ENCODE peak calls at places on chromosomes 5 and 9, in nine cellular contexts. E is brain microvascular endothelial cell; W is CD8-positive, alpha-beta T cell; H is transverse colon; J is right atrium auricular region; Q is cardiac muscle cell; X is GM12865; Y is pancreas; U is fibroblast of mammary gland. M is an unnamed sample.

GRCh38 chr9:137448569-137448962 is 7.4 kb upstream of the ENTPD8 start:
- DNase-seq in E (no peak), W (no peak), H (no peak), J (no peak), Q (no peak), X (no peak), Y (no peak), U (no peak), M (no peak)

GRCh38 chr5:103271570-103272289 is 13.2 kb downstream of the MACIR start:
- DNase-seq in E (no peak), W (no peak), H (no peak), J (no peak), Q (no peak), X (no peak), Y (peak; percentile 69), U (peak; percentile 19), M (no peak)

GRCh38 chr5:151676719-151677118 is 10.0 kb downstream of the SPARC start:
- DNase-seq in E (no peak), W (no peak), H (no peak), J (no peak), Q (no peak), X (no peak), Y (no peak), U (no peak), M (no peak)

GRCh38 chr5:128259530-128260145 is 176.1 kb downstream of the SLC12A2 start:
- DNase-seq in E (no peak), W (no peak), H (no peak), J (no peak), Q (no peak), X (no peak), Y (no peak), U (peak; percentile 25), M (no peak)

GRCh38 chr9:110742741-110743371 is 74.3 kb downstream of the MUSK start:
- DNase-seq in E (peak; percentile 74), W (no peak), H (no peak), J (no peak), Q (no peak), X (no peak), Y (no peak), U (peak; percentile 93), M (no peak)

GRCh38 chr5:32311404-32312193 is 1.1 kb downstream of the MTMR12 start:
- DNase-seq in E (no peak), W (no peak), H (no peak), J (no peak), Q (no peak), X (peak; percentile 46), Y (no peak), U (peak; percentile 37), M (no peak)

GRCh38 chr5:1880377-1881272 is 2.1 kb downstream of the IRX4 start:
- DNase-seq in E (no peak), W (no peak), H (no peak), J (no peak), Q (no peak), X (no peak), Y (no peak), U (no peak), M (no peak)

GRCh38 chr5:30765227-30765626 is 428.3 kb upstream of the CDH6 start:
- DNase-seq in E (peak; percentile 88), W (no peak), H (no peak), J (no peak), Q (no peak), X (no peak), Y (no peak), U (no peak), M (no peak)

GRCh38 chr5:90898330-90899013 is 339.9 kb downstream of the ADGRV1 start:
- DNase-seq in E (no peak), W (no peak), H (no peak), J (no peak), Q (no peak), X (no peak), Y (no peak), U (peak; percentile 53), M (no peak)

GRCh38 chr5:134226441-134227192 is 744 bp upstream of the PPP2CA start:
- DNase-seq in E (no peak), W (peak; percentile 93), H (peak; percentile 91), J (no peak), Q (no peak), X (peak; percentile 67), Y (no peak), U (no peak), M (no peak)

GRCh38 chr5:143922718-143923117 is 110.8 kb downstream of the HMHB1 start:
- DNase-seq in E (peak; percentile 53), W (no peak), H (no peak), J (no peak), Q (no peak), X (peak; percentile 18), Y (no peak), U (peak; percentile 92), M (peak; percentile 66)

GRCh38 chr9:137006116-137007003 is 10.0 kb upstream of the CLIC3 start:
- DNase-seq in E (no peak), W (no peak), H (no peak), J (no peak), Q (no peak), X (no peak), Y (no peak), U (peak; percentile 51), M (no peak)

GRCh38 chr9:124256517-124257069 is 1.2 kb upstream of the NEK6 start:
- DNase-seq in E (peak; percentile 87), W (no peak), H (peak; percentile 25), J (no peak), Q (no peak), X (no peak), Y (no peak), U (peak; percentile 80), M (peak; percentile 90)

GRCh38 chr5:138649775-138650174 is 74.6 kb upstream of the HSPA9 start:
- DNase-seq in E (no peak), W (no peak), H (no peak), J (no peak), Q (no peak), X (peak; percentile 22), Y (no peak), U (no peak), M (no peak)

GRCh38 chr9:131111854-131112311 is 13.5 kb upstream of the NUP214 start:
- DNase-seq in E (no peak), W (no peak), H (no peak), J (no peak), Q (no peak), X (no peak), Y (no peak), U (no peak), M (no peak)

DNA sequence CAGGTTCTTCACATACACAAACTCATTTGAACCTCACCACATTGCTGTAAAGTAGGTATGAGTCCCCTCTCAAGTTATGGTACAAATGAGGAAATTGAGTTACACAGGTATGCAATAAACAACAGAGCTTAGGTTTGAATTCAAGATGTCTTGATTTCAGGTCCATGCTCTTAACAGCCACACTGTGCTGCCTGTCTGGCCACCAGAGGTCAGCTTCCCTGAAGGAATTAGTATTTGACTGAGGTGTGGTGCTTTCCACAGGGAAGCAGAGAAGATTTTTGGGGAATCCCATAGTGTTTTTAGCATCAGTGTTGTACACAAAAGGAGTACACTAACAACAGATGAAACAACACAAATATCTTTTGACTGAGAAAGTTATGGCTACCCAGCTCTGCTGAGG is 94.4 kb upstream of the ITGA1 start:
- DNase-seq in E (no peak), W (peak; percentile 44), H (peak; percentile 15), J (no peak), Q (peak; percentile 34), X (peak; percentile 51), Y (no peak), U (peak; percentile 49), M (peak; percentile 36)
- TF ChIP-seq CTCF in E (peak; percentile 87), W (peak; percentile 58), H (peak; percentile 40), J (peak; percentile 65), Q (peak; percentile 77), X (peak; percentile 54), Y (peak; percentile 21), U (peak; percentile 66), M (peak; percentile 79)

GRCh38 chr9:4073371-4073770 is 226.5 kb downstream of the GLIS3 start:
- DNase-seq in E (no peak), W (no peak), H (no peak), J (no peak), Q (no peak), X (peak; percentile 14), Y (no peak), U (no peak), M (no peak)
- TF ChIP-seq CTCF in E (peak; percentile 60), W (no peak), H (no peak), J (no peak), Q (peak; percentile 31), X (peak; percentile 26), Y (no peak), U (peak; percentile 48), M (peak; percentile 60)

DNA sequence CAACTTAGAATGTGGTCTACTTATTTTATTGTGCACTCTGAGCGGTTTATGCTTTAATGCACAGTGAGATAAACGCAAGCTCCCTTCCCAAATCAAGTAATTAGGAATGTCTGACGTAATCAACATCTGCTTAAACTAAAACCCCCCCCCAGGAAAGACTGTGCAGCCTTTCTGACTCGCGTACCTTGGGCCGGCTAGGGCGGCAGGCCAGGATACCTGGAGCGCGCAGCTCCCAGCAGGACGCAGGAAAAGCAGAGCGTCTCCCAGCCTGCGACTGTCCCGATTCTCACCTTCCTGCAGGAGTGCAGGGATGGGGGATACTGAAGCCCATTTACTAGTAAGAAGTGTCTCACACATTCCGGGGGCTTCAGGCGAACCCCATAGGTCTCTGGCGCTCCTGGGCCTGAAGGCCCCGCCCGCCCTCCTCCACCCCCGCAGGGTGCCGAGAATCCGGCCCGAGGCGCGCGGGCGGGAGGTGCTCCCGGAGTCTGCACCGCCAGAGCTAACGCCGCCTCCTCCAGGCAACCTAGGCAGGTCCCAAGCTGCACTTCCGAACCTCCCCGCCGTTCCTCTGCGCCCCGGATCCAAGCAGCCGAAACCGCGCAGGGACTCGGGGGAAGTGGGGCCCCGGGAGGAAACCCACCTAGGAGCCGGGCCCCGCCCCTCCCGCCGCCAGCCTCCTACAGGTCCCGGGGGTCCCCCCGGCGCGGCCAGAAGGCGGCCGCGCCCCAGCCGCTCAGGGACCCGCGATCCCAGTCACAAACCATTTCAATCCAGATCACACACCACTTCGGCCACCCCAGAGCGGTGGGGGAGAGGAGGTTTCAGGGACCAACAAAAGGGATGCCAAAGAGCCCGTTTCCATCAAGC is 1.4 kb downstream of the ROR2 start:
- DNase-seq in E (peak; percentile 20), W (no peak), H (peak; percentile 66), J (peak; percentile 59), Q (peak; percentile 76), X (no peak), Y (peak; percentile 51), U (peak; percentile 51), M (peak; percentile 6)
- TF ChIP-seq CTCF in E (peak; percentile 26), W (no peak), H (peak; percentile 41), J (peak; percentile 47), Q (peak; percentile 34), X (no peak), Y (no peak), U (no peak), M (peak; percentile 39)

DNA sequence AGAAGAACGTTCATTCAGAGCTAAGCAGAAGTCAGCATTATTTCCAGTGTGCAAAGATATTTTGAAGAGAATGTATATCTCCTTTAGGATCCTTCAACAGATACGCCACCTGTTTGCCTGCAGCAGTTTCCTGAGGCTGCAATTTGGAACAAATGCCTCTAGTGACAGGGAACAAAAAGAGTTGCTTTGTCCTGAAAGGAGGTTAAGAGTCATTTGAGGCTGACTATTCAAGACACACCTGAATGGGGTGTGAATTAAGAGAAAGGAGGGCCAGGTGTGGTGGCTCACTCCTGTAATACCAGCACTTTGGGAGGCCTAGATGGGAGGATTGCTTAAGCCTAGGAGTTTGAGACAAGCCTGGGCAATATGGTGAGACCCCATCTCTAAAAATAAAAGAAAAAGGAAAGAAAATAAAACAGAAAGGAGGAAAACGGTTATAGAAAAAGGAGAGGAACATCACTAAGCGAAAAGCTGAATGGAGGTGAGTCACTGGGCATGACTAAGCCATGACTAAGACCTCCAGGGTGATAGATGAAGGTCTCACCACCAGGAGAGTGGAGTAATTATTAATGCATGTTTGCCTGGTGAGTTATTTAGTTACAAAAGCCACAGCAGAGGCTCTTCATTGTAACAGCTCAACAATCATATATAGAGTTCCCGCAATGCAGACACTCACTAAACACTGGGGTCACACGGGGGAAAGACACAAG is 255.2 kb upstream of the TNC start:
- DNase-seq in E (peak; percentile 97), W (no peak), H (no peak), J (no peak), Q (no peak), X (no peak), Y (no peak), U (peak; percentile 98), M (peak; percentile 93)
- TF ChIP-seq CTCF in E (no peak), W (no peak), H (no peak), J (no peak), Q (no peak), X (no peak), Y (no peak), U (peak; percentile 6), M (peak; percentile 42)